ENCODE peak calls at places on chromosomes 4 and X, in eight cellular contexts. U is NCI-H1092 treated with DMSO at 0.1 percent for 48 hours, G is glutamatergic neuron, P is iPS DF 19.7, H is SW480, J is H9, S is aorta, M is fibroblast of pulmonary artery. C is an unnamed sample.

GRCh38 chr4:183658362-183659028 is 490 bp downstream of the RWDD4 start:
- DNase-seq in J (peak; percentile 32), M (peak; percentile 23), G (peak; percentile 36), U (peak; percentile 22), P (no peak), S (peak; percentile 80), H (peak; percentile 5), C (peak; percentile 37)

GRCh38 chr4:136864580-136865185 is 667.6 kb downstream of the PCDH18 start:
- DNase-seq in G (no peak), S (no peak), M (peak; percentile 93), H (peak; percentile 39), U (peak; percentile 83), P (no peak), J (no peak), C (peak; percentile 46)

GRCh38 chr4:110165382-110166285 is 32.8 kb downstream of the ELOVL6 start:
- DNase-seq in M (peak; percentile 39), H (no peak), P (no peak), U (no peak), J (no peak), G (no peak), S (no peak), C (peak; percentile 22)

GRCh38 chrX:18996536-18996935 is 12.6 kb upstream of the PHKA2 start:
- DNase-seq in J (no peak), P (no peak), S (no peak), U (no peak), H (no peak), M (no peak), G (no peak), C (no peak)

GRCh38 chr4:112057479-112057878 is 87.8 kb upstream of the FAM241A start:
- DNase-seq in M (no peak), P (no peak), U (no peak), S (no peak), G (no peak), H (no peak), J (no peak), C (no peak)

GRCh38 chrX:71215335-71215912 is 7.6 kb upstream of the GJB1 start:
- DNase-seq in J (no peak), S (no peak), H (no peak), G (no peak), P (no peak), M (no peak), U (no peak), C (no peak)

GRCh38 chr4:152992027-152992426 is 55.9 kb downstream of the FHDC1 start:
- DNase-seq in M (no peak), H (peak; percentile 95), U (no peak), P (no peak), J (no peak), G (no peak), S (no peak), C (no peak)

GRCh38 chrX:13087322-13088154 is 43.1 kb upstream of the FAM9C start:
- DNase-seq in S (no peak), J (no peak), M (peak; percentile 78), H (peak; percentile 47), P (no peak), U (no peak), G (no peak), C (no peak)

GRCh38 chr4:140705625-140706275 is 50.4 kb downstream of the TBC1D9 start:
- DNase-seq in M (no peak), H (no peak), S (no peak), J (no peak), P (no peak), U (no peak), G (no peak), C (no peak)

GRCh38 chr4:152778656-152779512 is 646 bp downstream of the TIGD4 start:
- DNase-seq in P (no peak), J (no peak), M (peak; percentile 18), S (no peak), H (peak; percentile 41), U (peak; percentile 73), G (peak; percentile 36), C (peak; percentile 59)

GRCh38 chrX:43087825-43088224 is 309.9 kb upstream of the PPP1R2C start:
- DNase-seq in P (no peak), U (no peak), H (no peak), S (no peak), M (no peak), G (no peak), J (no peak), C (no peak)

GRCh38 chrX:151974336-151975227 is at the start of gene GABRE:
- DNase-seq in J (peak; percentile 44), P (no peak), S (peak; percentile 91), U (no peak), M (no peak), G (peak; percentile 36), H (peak; percentile 7), C (peak; percentile 74)

GRCh38 chr4:8906991-8907595 is 35.5 kb upstream of the HMX1 start:
- DNase-seq in P (no peak), M (no peak), U (no peak), S (peak; percentile 48), J (peak; percentile 15), H (no peak), G (no peak), C (no peak)

GRCh38 chr4:113411496-113411938 is 350.0 kb downstream of the CAMK2D start:
- DNase-seq in M (peak; percentile 93), P (no peak), H (no peak), J (no peak), U (no peak), S (no peak), G (no peak), C (no peak)

GRCh38 chr4:186554890-186555827 is at the start of gene MTNR1A:
- DNase-seq in P (no peak), J (peak; percentile 67), G (peak; percentile 49), H (peak; percentile 40), M (peak; percentile 6), S (no peak), U (peak; percentile 22), C (peak; percentile 70)

GRCh38 chr4:139943277-139943676 is 210.7 kb downstream of the MAML3 start:
- DNase-seq in H (no peak), U (no peak), S (no peak), J (no peak), P (peak; percentile 48), M (no peak), G (no peak), C (no peak)

GRCh38 chr4:77652237-77652897 is 46.7 kb downstream of the CXCL13 start:
- DNase-seq in S (no peak), U (no peak), H (no peak), P (no peak), J (no peak), M (peak; percentile 41), G (no peak), C (no peak)

GRCh38 chr4:106019771-106020170 is 124.5 kb downstream of the NPNT start:
- DNase-seq in G (no peak), J (no peak), P (no peak), H (no peak), S (no peak), U (no peak), M (peak; percentile 23), C (no peak)

GRCh38 chrX:144379156-144379555 is 495.3 kb downstream of the UBE2NL start:
- DNase-seq in P (no peak), H (no peak), S (no peak), M (no peak), G (no peak), U (no peak), J (no peak), C (no peak)

GRCh38 chr4:101232074-101232776 is 115.1 kb downstream of the PPP3CA start:
- DNase-seq in H (no peak), S (peak; percentile 71), U (no peak), P (no peak), G (no peak), J (no peak), M (peak; percentile 83), C (no peak)

GRCh38 chr4:116872941-116873340 is 212.4 kb downstream of the TRAM1L1 start:
- DNase-seq in U (no peak), S (no peak), H (no peak), G (no peak), M (no peak), P (no peak), J (no peak), C (no peak)

GRCh38 chr4:169627307-169627706 is 6.9 kb downstream of the CLCN3 start:
- DNase-seq in U (no peak), P (no peak), M (no peak), G (no peak), H (no peak), J (no peak), S (no peak), C (no peak)

GRCh38 chrX:153551135-153551534 is 33.7 kb downstream of the ATP2B3 start:
- DNase-seq in P (no peak), G (no peak), H (no peak), J (no peak), S (no peak), U (no peak), M (peak; percentile 29), C (no peak)

GRCh38 chrX:99077099-99077498 is 1333.0 kb downstream of the PCDH19 start:
- DNase-seq in J (no peak), M (no peak), P (no peak), S (no peak), G (no peak), U (no peak), H (no peak), C (no peak)